ENCODE peak calls at places on chromosomes 6 and 20, in six cellular contexts. R is pulmonary artery endothelial cell; G is A549; H is head of caudate nucleus; M is activated CD4-positive, alpha-beta T cell treated with anti-CD3 and anti-CD28 coated beads for 1 hour; W is NK-92 treated with Interleukin-12 subunit alpha and Interleukin-12 subunit beta, amount 100 ng/mL, for 24 hours. B is an unnamed sample.

GRCh38 chr20:24935140-24935539 is 13.9 kb upstream of the CST7 start:
- DNase-seq in R (no peak), G (no peak), H (no peak), M (no peak), W (no peak), B (no peak)

GRCh38 chr6:111011360-111012142 is 29.7 kb downstream of the RPF2 start:
- DNase-seq in R (no peak), G (peak), H (no peak), M (no peak), W (no peak), B (peak)

GRCh38 chr20:58246346-58246745 is 17.9 kb upstream of the ANKRD60 start:
- DNase-seq in R (no peak), G (peak), H (no peak), M (no peak), W (no peak), B (peak)

GRCh38 chr20:2249935-2250334 is 45.9 kb upstream of the TGM3 start:
- DNase-seq in R (no peak), G (no peak), H (no peak), M (no peak), W (no peak), B (no peak)

GRCh38 chr20:49699200-49699992 is 14.3 kb downstream of the B4GALT5 start:
- DNase-seq in R (no peak), G (peak), H (no peak), M (no peak), W (no peak), B (no peak)

GRCh38 chr6:163457637-163458561 is 43.4 kb downstream of the QKI start:
- DNase-seq in R (peak), G (peak), H (no peak), M (no peak), W (no peak), B (no peak)

GRCh38 chr6:71287038-71287437 is 1.6 kb upstream of the OGFRL1 start:
- DNase-seq in R (no peak), G (no peak), H (no peak), M (no peak), W (no peak), B (no peak)

GRCh38 chr6:56359201-56359899 is 112.0 kb upstream of the COL21A1 start:
- DNase-seq in R (no peak), G (peak), H (peak), M (peak), W (no peak), B (peak)

GRCh38 chr20:51749674-51750036 is 18.5 kb downstream of the ATP9A start:
- DNase-seq in R (no peak), G (no peak), H (no peak), M (no peak), W (no peak), B (no peak)

GRCh38 chr6:93886416-93886815 is 467.1 kb upstream of the EPHA7 start:
- DNase-seq in R (no peak), G (no peak), H (no peak), M (no peak), W (no peak), B (no peak)

GRCh38 chr6:90895299-90896164 is 308.7 kb upstream of the MAP3K7 start:
- DNase-seq in R (no peak), G (no peak), H (no peak), M (no peak), W (no peak), B (no peak)

GRCh38 chr20:20019123-20019522 is 2.0 kb downstream of the NAA20 start:
- DNase-seq in R (no peak), G (no peak), H (no peak), M (no peak), W (no peak), B (no peak)

GRCh38 chr6:87817226-87817625 is 115.2 kb upstream of the AKIRIN2 start:
- DNase-seq in R (no peak), G (no peak), H (no peak), M (no peak), W (no peak), B (no peak)

GRCh38 chr6:25934735-25935313 is 4.3 kb upstream of the SLC17A2 start:
- DNase-seq in R (no peak), G (no peak), H (no peak), M (no peak), W (no peak), B (no peak)

GRCh38 chr20:63808145-63808724 is 22.8 kb downstream of the ZBTB46 start:
- DNase-seq in R (no peak), G (no peak), H (no peak), M (no peak), W (no peak), B (no peak)

GRCh38 chr6:8177721-8178120 is 75.4 kb upstream of the EEF1E1 start:
- DNase-seq in R (no peak), G (no peak), H (no peak), M (no peak), W (no peak), B (no peak)

GRCh38 chr20:10672579-10673127 is 1.1 kb downstream of the JAG1 start:
- DNase-seq in R (no peak), G (no peak), H (peak), M (no peak), W (no peak), B (peak)

GRCh38 chr6:1625352-1625773 is 15.6 kb downstream of the FOXC1 start:
- DNase-seq in R (no peak), G (no peak), H (no peak), M (no peak), W (no peak), B (no peak)

GRCh38 chr6:43078651-43079050 is 2.5 kb downstream of the PTK7 start:
- DNase-seq in R (no peak), G (no peak), H (no peak), M (no peak), W (no peak), B (no peak)

GRCh38 chr6:33000053-33000452 is 9.3 kb downstream of the HLA-DOA start:
- DNase-seq in R (no peak), G (no peak), H (no peak), M (no peak), W (no peak), B (no peak)

GRCh38 chr6:83758533-83758932 is 49.6 kb upstream of the SNAP91 start:
- DNase-seq in R (no peak), G (no peak), H (no peak), M (no peak), W (no peak), B (no peak)

GRCh38 chr6:44156494-44157151 is 2.0 kb upstream of the CAPN11 start:
- DNase-seq in R (no peak), G (no peak), H (no peak), M (no peak), W (no peak), B (no peak)

GRCh38 chr6:26327450-26328264 is 37.3 kb upstream of the BTN3A2 start:
- DNase-seq in R (no peak), G (no peak), H (no peak), M (peak), W (peak), B (peak)

GRCh38 chr6:17971128-17972073 is 16.0 kb downstream of the KIF13A start:
- DNase-seq in R (no peak), G (no peak), H (no peak), M (no peak), W (no peak), B (no peak)

GRCh38 chr6:169153401-169153800 is 100.2 kb downstream of the THBS2 start:
- DNase-seq in R (no peak), G (no peak), H (no peak), M (no peak), W (no peak), B (no peak)

GRCh38 chr20:24438331-24438730 is 31.1 kb upstream of the SYNDIG1 start:
- DNase-seq in R (no peak), G (no peak), H (no peak), M (no peak), W (no peak), B (no peak)

GRCh38 chr6:153568601-153569000 is 437.5 kb upstream of the RGS17 start:
- DNase-seq in R (no peak), G (no peak), H (no peak), M (no peak), W (no peak), B (no peak)

GRCh38 chr6:92777146-92777740 is 642.1 kb downstream of the EPHA7 start:
- DNase-seq in R (no peak), G (no peak), H (no peak), M (no peak), W (no peak), B (no peak)

GRCh38 chr20:54938707-54939106 is 463.3 kb downstream of the DOK5 start:
- DNase-seq in R (no peak), G (no peak), H (no peak), M (no peak), W (no peak), B (no peak)

GRCh38 chr20:44731657-44732056 is 14.0 kb upstream of the KCNK15 start:
- DNase-seq in R (no peak), G (no peak), H (no peak), M (no peak), W (no peak), B (no peak)

GRCh38 chr6:38209291-38209865 is 389.9 kb downstream of the ZFAND3 start:
- DNase-seq in R (no peak), G (no peak), H (no peak), M (no peak), W (no peak), B (no peak)

GRCh38 chr20:35269055-35269781 is 8.7 kb downstream of the MMP24OS start:
- DNase-seq in R (no peak), G (peak), H (peak), M (no peak), W (peak), B (peak)

GRCh38 chr6:6218246-6219085 is 102.0 kb downstream of the F13A1 start:
- DNase-seq in R (no peak), G (peak), H (no peak), M (no peak), W (no peak), B (peak)

GRCh38 chr20:44911264-44911921 is 1.5 kb downstream of the PABPC1L start:
- DNase-seq in R (no peak), G (peak), H (no peak), M (peak), W (peak), B (peak)

GRCh38 chr6:136920216-136920857 is 1.8 kb upstream of the SLC35D3 start:
- DNase-seq in R (no peak), G (no peak), H (no peak), M (no peak), W (no peak), B (no peak)